ENCODE peak calls at places on chromosomes 3 and 15, in four cellular contexts. Y, K, B and R are unnamed samples.

GRCh38 chr3:15795563-15796308 is 2.0 kb downstream of the ANKRD28 start:
- DNase-seq in Y (peak; percentile 47), K (no peak), B (no peak), R (no peak)

GRCh38 chr15:78565097-78565950 is at the start of gene CHRNA5:
- DNase-seq in B (peak; percentile 90), K (peak; percentile 13), Y (peak; percentile 89), R (no peak)

GRCh38 chr3:64747682-64748081 is 59.9 kb upstream of the ADAMTS9 start:
- DNase-seq in B (no peak), K (no peak), Y (no peak), R (no peak)

GRCh38 chr15:101171954-101172353 is 79.9 kb downstream of the CHSY1 start:
- DNase-seq in K (no peak), B (no peak), Y (no peak), R (no peak)

GRCh38 chr3:188940213-188940914 is 231.4 kb upstream of the TPRG1 start:
- DNase-seq in K (no peak), B (no peak), Y (no peak), R (no peak)

GRCh38 chr15:25250011-25250596 is 188.7 kb downstream of the UBE3A start:
- DNase-seq in Y (no peak), B (peak; percentile 4), K (no peak), R (no peak)

GRCh38 chr3:160928183-160928718 is 172.2 kb downstream of the PPM1L start:
- DNase-seq in B (no peak), K (no peak), Y (no peak), R (no peak)

GRCh38 chr15:65979316-65979715 is 110.0 kb downstream of the RAB11A start:
- DNase-seq in K (no peak), B (no peak), Y (peak; percentile 9), R (no peak)

GRCh38 chr3:189148090-189148507 is 23.7 kb upstream of the TPRG1 start:
- DNase-seq in K (peak; percentile 37), Y (peak; percentile 54), B (peak; percentile 30), R (no peak)

GRCh38 chr3:171192176-171192854 is 165.8 kb upstream of the SLC2A2 start:
- DNase-seq in Y (peak; percentile 93), K (peak; percentile 63), B (no peak), R (peak; percentile 40)

GRCh38 chr3:123292321-123293310 is 90.9 kb downstream of the SEC22A start:
- DNase-seq in K (no peak), Y (no peak), B (peak; percentile 4), R (no peak)

GRCh38 chr15:32998182-32998581 is 196.3 kb downstream of the FMN1 start:
- DNase-seq in Y (no peak), K (no peak), B (no peak), R (no peak)

GRCh38 chr3:170012683-170013400 is 25.0 kb upstream of the GPR160 start:
- DNase-seq in Y (no peak), K (no peak), B (no peak), R (no peak)

GRCh38 chr3:12424635-12425319 is 59.5 kb upstream of the TSEN2 start:
- DNase-seq in B (no peak), Y (peak; percentile 22), K (no peak), R (no peak)

GRCh38 chr3:42019144-42019952 is 57.4 kb upstream of the ULK4 start:
- DNase-seq in B (peak; percentile 58), K (no peak), Y (no peak), R (no peak)

GRCh38 chr15:73677146-73677607 is 7.0 kb upstream of the CD276 start:
- DNase-seq in B (peak; percentile 61), K (no peak), Y (peak; percentile 60), R (no peak)

DNA sequence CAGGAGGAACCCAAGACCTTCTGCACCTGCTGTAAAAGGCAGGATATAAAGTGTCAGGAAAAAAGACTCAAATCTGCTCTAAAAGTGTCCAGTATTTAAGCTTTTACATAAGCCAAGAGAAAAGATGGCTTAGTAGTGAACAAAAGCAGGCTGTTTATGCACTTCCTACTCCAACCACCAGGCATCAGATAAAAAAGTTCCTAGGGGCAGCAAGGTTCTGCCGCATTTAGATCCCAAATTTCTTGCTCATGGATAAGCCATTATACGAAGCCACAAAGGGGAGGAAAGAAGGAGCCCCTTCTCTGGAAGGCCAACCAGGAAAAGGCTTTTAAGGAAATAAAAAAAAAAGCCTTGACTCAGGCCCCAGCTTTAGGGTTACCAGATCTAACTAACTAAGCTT is 10.6 kb upstream of the SLC9C1 start:
- DNase-seq in B (no peak), Y (no peak), K (no peak), R (no peak)
- TF ChIP-seq CTCF in B (no peak), Y (peak; percentile 53), K (peak; percentile 15), R (no peak)

GRCh38 chr3:152380048-152380447 is 111.3 kb downstream of the MBNL1 start:
- DNase-seq in Y (no peak), B (no peak), K (no peak), R (no peak)

GRCh38 chr3:152381881-152382295 is 113.2 kb downstream of the MBNL1 start:
- DNase-seq in B (no peak), K (no peak), Y (no peak), R (no peak)

GRCh38 chr3:152384412-152384811 is 115.7 kb downstream of the MBNL1 start:
- DNase-seq in K (no peak), B (no peak), Y (no peak), R (no peak)

GRCh38 chr3:152383136-152383606 is 114.4 kb downstream of the MBNL1 start:
- DNase-seq in B (no peak), K (no peak), Y (no peak), R (no peak)

GRCh38 chr3:152382312-152383135 is 113.8 kb downstream of the MBNL1 start:
- DNase-seq in B (no peak), K (no peak), Y (no peak), R (no peak)
- H3K4me3 ChIP-seq in B (peak overlapping the region; percentile 19), K (no peak overlapping the region), Y (no peak overlapping the region), R (no peak overlapping the region)

DNA sequence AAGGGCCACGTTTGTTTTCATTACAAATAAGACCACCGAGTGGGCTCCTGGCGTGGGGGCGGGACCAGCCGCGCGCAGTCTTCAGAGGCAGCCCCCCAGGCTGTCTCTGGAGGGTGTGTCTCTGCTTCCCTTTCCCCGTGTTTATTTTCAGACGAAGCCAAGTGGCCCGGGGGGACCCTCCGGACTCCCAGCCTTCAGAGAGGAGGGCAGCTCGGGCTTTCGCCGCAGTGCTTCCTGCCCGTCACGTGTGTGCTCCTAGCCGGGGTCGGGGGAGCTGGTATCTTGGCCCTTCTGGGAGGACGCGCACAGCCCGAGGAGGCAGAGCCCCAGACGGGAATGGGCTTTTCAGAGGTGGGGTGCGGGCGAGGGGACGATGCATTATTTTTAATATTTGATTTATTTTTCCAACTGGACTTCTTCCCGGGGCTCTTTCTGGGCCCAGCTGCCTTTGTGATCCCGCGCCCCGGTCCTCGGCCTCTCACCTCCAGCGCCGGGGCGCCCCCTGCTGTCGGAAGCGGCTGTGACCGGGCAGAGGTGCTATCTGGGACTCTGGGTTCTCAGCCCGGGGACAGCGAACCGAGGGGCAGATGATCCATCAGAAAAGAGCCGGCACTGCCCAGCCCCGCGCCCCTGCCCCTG is 69.9 kb upstream of the CGNL1 start:
- DNase-seq in B (peak; percentile 80), K (no peak), Y (peak; percentile 48), R (no peak)
- TF ChIP-seq CTCF in B (peak; percentile 88), K (peak; percentile 93), Y (peak; percentile 92), R (peak; percentile 91)

DNA sequence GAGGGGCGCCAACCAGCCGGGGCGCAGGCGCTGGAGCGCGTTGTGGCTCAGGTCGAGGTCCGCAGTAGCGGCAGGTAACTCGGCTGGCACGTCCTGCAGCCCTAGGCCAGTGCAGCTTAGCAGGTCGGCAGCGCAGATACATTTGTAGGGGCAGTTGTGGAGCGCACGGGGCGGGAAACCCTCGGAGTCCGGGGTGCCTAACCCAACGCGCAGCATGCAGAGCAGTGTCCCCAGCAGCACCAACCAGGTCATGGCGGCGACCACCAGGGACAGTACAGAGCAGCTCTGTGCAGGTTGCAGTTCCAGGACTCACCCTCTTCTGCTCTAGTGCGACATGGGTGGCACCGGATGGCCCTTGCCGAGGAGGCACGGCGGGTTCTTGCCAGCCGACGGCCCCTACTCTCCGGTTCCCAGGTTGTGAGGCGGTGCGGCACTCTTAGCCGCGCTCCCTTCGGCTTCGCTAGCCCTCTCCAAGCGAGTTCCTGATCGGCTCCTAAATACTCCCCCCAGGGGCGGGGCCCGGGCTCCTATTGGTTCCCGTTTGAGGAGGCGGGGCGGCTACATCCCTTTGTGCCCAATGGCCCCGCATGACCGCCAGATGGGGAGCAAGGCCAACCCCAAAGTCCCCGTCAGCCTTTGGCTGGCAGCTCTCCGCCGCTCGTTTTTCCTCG is at the start of gene AMIGO3:
- DNase-seq in Y (peak; percentile 90), K (peak; percentile 58), B (peak; percentile 96), R (peak; percentile 42)
- H3K4me3 ChIP-seq in Y (peak within 1 kb of the TSS; percentile 53), K (peak within 1 kb of the TSS; percentile 42), B (peak within 1 kb of the TSS; percentile 35), R (peak within 1 kb of the TSS; percentile 62)

GRCh38 chr3:106116733-106117489 is 248.1 kb upstream of the CBLB start:
- DNase-seq in K (no peak), Y (no peak), B (no peak), R (no peak)
- TF ChIP-seq CTCF in K (no peak), Y (no peak), B (no peak), R (no peak)

DNA sequence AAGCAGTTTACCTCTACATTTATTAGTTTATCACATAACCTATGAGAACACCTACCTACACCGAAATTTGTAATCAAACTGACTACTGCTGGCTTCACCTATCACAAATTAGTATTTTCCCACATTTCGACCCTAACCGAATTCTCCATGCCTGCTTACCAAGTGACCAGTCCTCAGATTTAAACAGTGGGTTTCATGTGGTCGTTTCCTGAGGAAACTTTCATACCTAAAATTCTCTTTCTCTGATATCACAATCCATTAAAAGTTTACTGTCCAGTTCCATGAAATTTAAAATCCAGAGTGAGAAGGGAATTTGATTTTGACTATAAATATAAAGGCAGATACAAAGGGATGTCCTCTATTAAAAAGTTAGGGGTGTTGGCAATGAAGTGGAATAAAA is 1.9 kb downstream of the PLOD2 start:
- DNase-seq in B (no peak), Y (no peak), K (no peak), R (no peak)
- H3K4me3 ChIP-seq in B (peak overlapping the region; percentile 85), Y (peak overlapping the region; percentile 95), K (peak overlapping the region; percentile 70), R (peak overlapping the region; percentile 93)